ENCODE peak calls at places on chromosomes 3 and 15, in six cellular contexts. N is body of pancreas, U is adrenal gland, O is hepatocyte, C is colonic mucosa, Y is osteoblast. F is an unnamed sample. For H3K36me3, the result is how much of the 10 kb centered on the place peaks cover.

GRCh38 chr15:56243117-56243773 is 434 bp downstream of the RFX7 start:
- DNase-seq in N (peak), U (peak), O (peak), C (peak), Y (peak), F (peak)

GRCh38 chr3:140499114-140499757 is 178.6 kb upstream of the TRIM42 start:
- DNase-seq in N (no peak), U (no peak), O (peak), C (no peak), Y (peak), F (no peak)

GRCh38 chr3:48039487-48040190 is 23.4 kb upstream of the MAP4 start:
- DNase-seq in N (no peak), U (no peak), O (peak), C (no peak), Y (peak), F (no peak)

GRCh38 chr3:123884258-123884831 is at the start of gene MYLK:
- DNase-seq in N (peak), U (peak), O (peak), C (peak), Y (peak), F (peak)

GRCh38 chr3:71101581-71101980 is 481.9 kb downstream of the FOXP1 start:
- DNase-seq in N (no peak), U (no peak), O (no peak), C (no peak), Y (peak), F (no peak)

GRCh38 chr3:120497318-120497717 is 46.5 kb upstream of the FSTL1 start:
- DNase-seq in N (no peak), U (no peak), O (no peak), C (no peak), Y (peak), F (no peak)

GRCh38 chr3:128281461-128282367 is 128.4 kb downstream of the EEFSEC start:
- DNase-seq in N (no peak), U (no peak), O (no peak), C (no peak), Y (no peak), F (no peak)

GRCh38 chr15:40930430-40931299 is 1.5 kb downstream of the DLL4 start:
- DNase-seq in N (peak), U (peak), O (peak), C (peak), Y (peak), F (peak)

GRCh38 chr15:58275785-58276184 is 137.6 kb downstream of the AQP9 start:
- DNase-seq in N (no peak), U (no peak), O (no peak), C (no peak), Y (no peak), F (no peak)

GRCh38 chr3:72797773-72798543 is 50.3 kb downstream of the SHQ1 start:
- DNase-seq in N (no peak), U (peak), O (peak), C (no peak), Y (peak), F (peak)

GRCh38 chr3:31937225-31937624 is 43.8 kb downstream of the OSBPL10 start:
- DNase-seq in N (no peak), U (no peak), O (no peak), C (no peak), Y (no peak), F (no peak)

GRCh38 chr3:133895208-133896001 is at the start of gene RAB6B:
- DNase-seq in N (peak), U (no peak), O (peak), C (no peak), Y (peak), F (peak)

GRCh38 chr3:136994772-136995516 is 37.2 kb downstream of the IL20RB start:
- DNase-seq in N (peak), U (peak), O (no peak), C (peak), Y (peak), F (peak)

GRCh38 chr3:133980035-133980434 is 49.7 kb downstream of the SLCO2A1 start:
- DNase-seq in N (no peak), U (no peak), O (no peak), C (no peak), Y (no peak), F (no peak)

GRCh38 chr3:133573629-133574194 is at the start of gene CDV3:
- DNase-seq in N (no peak), U (no peak), O (no peak), C (peak), Y (no peak), F (no peak)

GRCh38 chr3:32873491-32874130 is 55.8 kb downstream of the TRIM71 start:
- DNase-seq in N (no peak), U (no peak), O (no peak), C (no peak), Y (no peak), F (no peak)

GRCh38 chr15:72118400-72118978 is at the start of gene SENP8:
- DNase-seq in N (no peak), U (no peak), O (no peak), C (no peak), Y (peak), F (peak)

DNA sequence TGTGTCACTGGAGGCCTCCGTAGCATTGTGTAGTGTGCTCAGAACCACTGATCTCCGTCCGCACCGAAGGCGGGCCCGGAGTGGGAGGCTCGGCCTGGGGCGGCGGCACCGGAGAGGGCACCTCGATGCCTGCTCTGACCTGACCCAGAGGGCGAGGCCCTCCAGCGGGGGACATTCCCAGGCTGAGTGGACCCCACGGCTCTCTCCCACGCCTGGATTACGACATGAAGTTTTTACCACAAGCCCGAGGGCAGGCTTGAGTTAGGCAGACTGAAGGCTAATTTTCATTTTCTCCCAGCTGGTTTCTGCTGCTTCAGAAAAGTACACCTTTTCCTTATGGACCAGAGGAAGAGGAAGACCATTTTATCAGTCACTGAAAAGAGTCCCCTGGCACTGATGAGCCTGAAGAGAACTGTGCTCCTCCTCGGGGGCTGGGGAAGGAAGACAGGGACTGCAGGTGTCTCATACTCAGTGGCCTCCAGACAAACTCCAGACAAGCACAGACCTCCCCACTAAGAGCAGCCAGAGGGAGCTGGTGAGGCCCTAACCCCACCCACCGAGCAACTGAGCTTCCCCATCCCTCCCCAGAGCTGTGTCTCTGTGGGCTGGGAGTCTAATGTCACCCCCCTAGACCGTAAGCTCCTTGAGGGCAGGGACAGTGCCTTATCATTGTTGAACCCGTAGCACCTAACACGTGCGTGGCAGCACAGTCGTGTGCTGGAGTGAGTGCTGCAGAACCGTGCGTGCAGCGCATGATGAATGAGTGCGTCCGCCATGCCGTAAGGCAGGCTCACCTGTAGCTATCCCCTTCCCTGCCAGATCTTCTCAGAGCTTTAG is 74.5 kb upstream of the BLM start:
- DNase-seq in N (no peak), U (no peak), O (no peak), C (no peak), Y (no peak), F (no peak)
- TF ChIP-seq CTCF in N (no peak), U (no peak), O (no peak), C (no peak), Y (no peak), F (no peak)

GRCh38 chr3:55486857-55487375 is at the start of gene WNT5A:
- DNase-seq in N (peak), U (no peak), O (peak), C (peak), Y (peak), F (peak)
- H3K27ac ChIP-seq in N (peak), U (peak), O (peak), C (peak), Y (peak), F (peak)

GRCh38 chr3:12186046-12186445 is 27.3 kb upstream of the TIMP4 start:
- DNase-seq in N (no peak), U (no peak), O (no peak), C (no peak), Y (no peak), F (no peak)
- H3K36me3 ChIP-seq in N (under half), U (under half), O (under half), C (under half), Y (under half), F (under half)

GRCh38 chr3:25789209-25789595 is 688 bp upstream of the OXSM start:
- DNase-seq in N (no peak), U (no peak), O (no peak), C (no peak), Y (no peak), F (no peak)

GRCh38 chr3:25787689-25788088 is 2.2 kb upstream of the OXSM start:
- DNase-seq in N (no peak), U (no peak), O (no peak), C (no peak), Y (no peak), F (no peak)

GRCh38 chr3:25784971-25785370 is 1.7 kb upstream of the NGLY1 start:
- DNase-seq in N (no peak), U (no peak), O (no peak), C (no peak), Y (no peak), F (no peak)

GRCh38 chr3:25785826-25786225 is 2.6 kb upstream of the NGLY1 start:
- DNase-seq in N (no peak), U (no peak), O (no peak), C (no peak), Y (peak), F (no peak)

DNA sequence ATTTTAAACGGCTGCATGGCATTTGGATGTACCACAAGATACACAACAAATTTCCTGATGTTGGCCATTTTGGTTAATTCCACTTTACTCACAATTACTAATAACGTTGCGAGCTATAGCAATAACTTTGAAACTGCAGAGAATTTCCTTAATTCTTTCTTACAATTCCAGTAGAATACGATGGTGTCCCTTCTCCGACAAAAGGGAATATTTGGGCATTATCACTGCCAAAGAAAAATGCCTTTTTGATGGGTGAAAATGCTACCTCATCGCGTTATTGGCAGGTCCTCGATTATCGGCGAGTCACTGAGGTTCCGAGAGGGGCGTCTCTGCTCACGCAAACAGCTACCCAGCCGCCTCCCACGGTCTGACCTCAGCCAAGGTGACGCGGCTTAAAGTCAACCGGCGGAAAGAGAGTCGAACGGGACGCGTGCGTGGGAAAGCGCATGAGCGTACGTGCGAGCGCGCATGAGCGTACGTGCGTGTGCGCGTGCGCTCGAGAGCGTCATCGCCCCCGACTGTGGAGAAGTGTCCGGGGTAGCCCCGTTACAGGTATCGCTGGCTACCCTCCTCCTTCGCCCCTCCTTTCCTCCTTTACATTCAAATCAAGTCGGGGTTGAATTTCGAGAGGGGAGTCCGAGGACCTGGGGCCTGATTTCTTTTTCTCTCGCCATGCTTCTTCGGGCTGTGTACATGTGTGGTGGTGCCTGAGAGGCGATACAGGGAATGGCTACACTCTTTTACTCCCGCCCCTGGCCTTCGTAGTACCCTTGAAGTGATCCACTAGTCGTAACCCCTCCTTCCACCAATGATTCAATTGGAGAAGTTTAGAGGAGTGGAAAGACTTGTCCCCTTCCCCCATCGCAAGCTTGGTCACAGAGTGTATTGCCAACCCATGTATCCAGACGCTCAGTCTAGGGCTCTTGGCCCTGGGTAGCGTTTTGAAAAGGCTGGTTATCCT is at the start of gene OXSM:
- DNase-seq in N (peak), U (peak), O (peak), C (peak), Y (peak), F (peak)
- TF ChIP-seq CTCF in N (no peak), U (no peak), O (no peak), C (no peak), Y (no peak), F (no peak)

DNA sequence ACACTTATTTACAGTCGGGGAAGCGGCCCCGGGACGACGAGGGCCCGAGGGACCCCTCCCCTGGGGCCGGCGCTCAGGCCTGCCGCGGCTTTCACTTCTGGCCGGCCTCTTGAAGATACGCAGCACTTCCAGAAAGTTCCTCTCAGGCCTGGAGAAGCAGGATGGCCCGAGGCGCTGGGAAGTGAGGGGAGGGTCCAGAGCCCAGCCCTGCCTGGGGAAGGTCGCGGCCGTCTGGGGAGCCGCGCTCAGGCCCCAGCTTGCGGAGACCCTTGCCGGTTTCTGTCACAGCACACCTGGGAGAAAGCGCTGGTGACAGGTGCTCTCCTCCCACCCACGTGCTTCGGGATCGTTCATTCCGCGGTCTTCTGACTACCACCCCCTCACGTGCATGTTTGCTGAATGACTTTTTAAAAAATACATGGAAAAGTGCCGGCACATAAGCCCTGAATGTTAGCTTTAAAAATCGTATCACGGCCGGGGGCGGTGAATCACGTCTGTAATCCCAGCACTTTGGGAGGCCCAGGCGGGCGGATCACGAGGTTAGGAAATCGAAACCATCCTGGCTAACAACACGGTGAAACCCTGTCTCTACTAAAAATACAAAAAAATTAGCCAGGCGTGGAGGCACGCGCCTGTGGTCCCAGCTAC is 726 bp upstream of the TM2D3 start:
- DNase-seq in N (no peak), U (no peak), O (no peak), C (no peak), Y (peak), F (no peak)
- H3K27ac ChIP-seq in N (peak), U (peak), O (peak), C (peak), Y (peak), F (peak)

GRCh38 chr15:63735449-63735848 is 98.3 kb downstream of the HERC1 start:
- DNase-seq in N (no peak), U (no peak), O (no peak), C (no peak), Y (no peak), F (no peak)

DNA sequence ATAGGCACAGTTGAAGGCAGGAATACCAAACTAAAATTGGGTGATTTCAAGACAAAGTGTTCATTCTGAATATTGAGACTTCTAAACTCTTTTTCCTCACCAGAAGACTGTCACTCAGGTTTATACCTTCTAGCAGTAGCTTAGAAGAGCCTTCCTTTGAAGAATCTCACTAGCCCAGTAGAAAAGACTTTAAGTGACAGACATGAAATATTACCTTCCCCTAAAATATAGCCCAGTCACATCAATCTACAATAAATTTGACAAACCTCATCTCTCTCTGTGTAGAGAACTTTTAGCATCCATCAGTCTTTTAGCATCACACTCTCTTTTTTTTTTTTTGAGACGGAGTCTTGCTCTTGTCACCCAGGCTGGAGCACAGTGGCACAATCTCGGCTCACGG is 97.5 kb downstream of the HERC1 start:
- DNase-seq in N (no peak), U (no peak), O (no peak), C (no peak), Y (no peak), F (no peak)
- H3K36me3 ChIP-seq in N (under half), U (under half), O (under half), C (under half), Y (under half), F (under half)